ENCODE peak calls at places on chromosome 1, in nine cellular contexts. R, N, K, I, H, G, E, D and M are unnamed samples.

GRCh38 chr1:2228157-2228594 is at the start of gene SKI:
- DNase-seq in R (no peak), N (no peak), K (no peak), I (no peak), H (no peak), G (no peak), E (no peak), D (no peak), M (no peak)

GRCh38 chr1:20586939-20587638 is 1.8 kb upstream of the CDA start:
- DNase-seq in R (no peak), N (no peak), K (no peak), I (no peak), H (no peak), G (no peak), E (no peak), D (no peak), M (no peak)

GRCh38 chr1:164748253-164748899 is 189.4 kb downstream of the PBX1 start:
- DNase-seq in R (no peak), N (no peak), K (peak; percentile 98), I (no peak), H (no peak), G (peak; percentile 78), E (no peak), D (no peak), M (no peak)

GRCh38 chr1:37323486-37324377 is 150.6 kb upstream of the ZC3H12A start:
- DNase-seq in R (peak; percentile 29), N (no peak), K (peak; percentile 3), I (peak; percentile 32), H (peak; percentile 51), G (no peak), E (peak; percentile 1), D (no peak), M (no peak)

GRCh38 chr1:101995984-101996731 is 568 bp downstream of the OLFM3 start:
- DNase-seq in R (no peak), N (no peak), K (no peak), I (no peak), H (peak; percentile 7), G (no peak), E (no peak), D (peak; percentile 12), M (peak; percentile 72)

GRCh38 chr1:231039161-231040018 is 664 bp downstream of the FAM89A start:
- DNase-seq in R (peak; percentile 34), N (no peak), K (peak; percentile 44), I (peak; percentile 46), H (peak; percentile 55), G (peak; percentile 64), E (peak; percentile 15), D (no peak), M (peak; percentile 84)

GRCh38 chr1:230509281-230509977 is 83.3 kb upstream of the PGBD5 start:
- DNase-seq in R (no peak), N (no peak), K (peak; percentile 65), I (no peak), H (no peak), G (no peak), E (no peak), D (no peak), M (no peak)

GRCh38 chr1:44261475-44261853 is 48.2 kb downstream of the DMAP1 start:
- DNase-seq in R (no peak), N (no peak), K (no peak), I (no peak), H (no peak), G (no peak), E (no peak), D (no peak), M (no peak)

GRCh38 chr1:160410412-160411005 is 10.1 kb downstream of the VANGL2 start:
- DNase-seq in R (no peak), N (no peak), K (peak; percentile 43), I (no peak), H (no peak), G (no peak), E (no peak), D (peak; percentile 29), M (peak; percentile 88)

GRCh38 chr1:205515781-205516253 is 11.3 kb downstream of the CDK18 start:
- DNase-seq in R (no peak), N (no peak), K (peak; percentile 66), I (no peak), H (no peak), G (peak; percentile 91), E (no peak), D (no peak), M (no peak)

GRCh38 chr1:24955161-24955560 is 25.1 kb upstream of the RUNX3 start:
- DNase-seq in R (no peak), N (no peak), K (no peak), I (no peak), H (no peak), G (no peak), E (peak; percentile 46), D (no peak), M (no peak)

GRCh38 chr1:223609066-223609465 is 56.4 kb downstream of the CAPN8 start:
- DNase-seq in R (no peak), N (no peak), K (no peak), I (no peak), H (no peak), G (no peak), E (no peak), D (no peak), M (no peak)

GRCh38 chr1:231021540-231022031 is 18.5 kb downstream of the FAM89A start:
- DNase-seq in R (no peak), N (no peak), K (no peak), I (no peak), H (no peak), G (no peak), E (no peak), D (no peak), M (no peak)

GRCh38 chr1:201376464-201377374 is 761 bp downstream of the TNNT2 start:
- DNase-seq in R (peak; percentile 42), N (no peak), K (peak; percentile 43), I (peak; percentile 35), H (peak; percentile 93), G (no peak), E (no peak), D (no peak), M (peak; percentile 54)

GRCh38 chr1:203185585-203185984 is 919 bp downstream of the CHI3L1 start:
- DNase-seq in R (no peak), N (no peak), K (no peak), I (no peak), H (no peak), G (peak; percentile 33), E (no peak), D (no peak), M (no peak)

GRCh38 chr1:204075890-204076837 is 3.2 kb downstream of the SOX13 start:
- DNase-seq in R (no peak), N (no peak), K (no peak), I (no peak), H (no peak), G (no peak), E (no peak), D (no peak), M (no peak)

GRCh38 chr1:182952677-182953444 is at the start of gene SHCBP1L:
- DNase-seq in R (no peak), N (no peak), K (no peak), I (peak; percentile 15), H (no peak), G (no peak), E (no peak), D (no peak), M (peak; percentile 82)

GRCh38 chr1:14365226-14365994 is 233.1 kb upstream of the KAZN start:
- DNase-seq in R (no peak), N (no peak), K (peak; percentile 32), I (no peak), H (no peak), G (no peak), E (no peak), D (no peak), M (no peak)

GRCh38 chr1:59229138-59229537 is 67.8 kb upstream of the FGGY start:
- DNase-seq in R (no peak), N (no peak), K (peak; percentile 52), I (no peak), H (no peak), G (no peak), E (no peak), D (no peak), M (no peak)

GRCh38 chr1:243739335-243740003 is 110.6 kb downstream of the AKT3 start:
- DNase-seq in R (no peak), N (no peak), K (peak; percentile 69), I (no peak), H (no peak), G (no peak), E (no peak), D (no peak), M (no peak)

GRCh38 chr1:26184086-26184485 is 6.3 kb upstream of the CATSPER4 start:
- DNase-seq in R (no peak), N (no peak), K (no peak), I (no peak), H (no peak), G (no peak), E (no peak), D (no peak), M (no peak)

GRCh38 chr1:20483833-20484525 is 2.0 kb downstream of the CAMK2N1 start:
- DNase-seq in R (peak; percentile 50), N (no peak), K (peak; percentile 44), I (peak; percentile 21), H (no peak), G (no peak), E (no peak), D (peak; percentile 24), M (peak; percentile 90)

GRCh38 chr1:150268342-150268705 is 492 bp downstream of the APH1A start:
- DNase-seq in R (peak; percentile 54), N (no peak), K (peak; percentile 55), I (peak; percentile 64), H (peak; percentile 43), G (peak; percentile 75), E (peak; percentile 39), D (no peak), M (no peak)

GRCh38 chr1:222582099-222582774 is 7.5 kb downstream of the TAF1A start:
- DNase-seq in R (no peak), N (no peak), K (peak; percentile 4), I (peak; percentile 61), H (no peak), G (no peak), E (no peak), D (no peak), M (no peak)

GRCh38 chr1:28329395-28330153 is 734 bp downstream of the MED18 start:
- DNase-seq in R (peak; percentile 36), N (no peak), K (peak; percentile 37), I (peak; percentile 38), H (no peak), G (peak; percentile 21), E (no peak), D (no peak), M (no peak)